ENCODE peak calls at places on chromosomes 16 and 17, in four cellular contexts. E is astrocyte of the spinal cord, G is esophagus muscularis mucosa, P is heart left ventricle. L is an unnamed sample.

GRCh38 chr17:65523411-65523810 is 38.0 kb downstream of the AXIN2 start:
- DNase-seq in E (peak), G (no peak), P (no peak), L (no peak)

GRCh38 chr17:1494203-1494602 is 1.7 kb upstream of the MYO1C start:
- DNase-seq in E (no peak), G (no peak), P (no peak), L (no peak)

GRCh38 chr17:76467366-76467765 is at the start of gene AANAT:
- DNase-seq in E (no peak), G (no peak), P (no peak), L (no peak)

GRCh38 chr17:28252436-28252835 is 66.6 kb upstream of the TMEM97 start:
- DNase-seq in E (peak), G (no peak), P (no peak), L (no peak)

GRCh38 chr17:46046957-46047356 is 47.9 kb downstream of the STH start:
- DNase-seq in E (no peak), G (no peak), P (no peak), L (no peak)

GRCh38 chr17:37708616-37709212 is 36.1 kb downstream of the HNF1B start:
- DNase-seq in E (peak), G (no peak), P (no peak), L (no peak)

GRCh38 chr17:7502987-7503386 is 18.8 kb downstream of the POLR2A start:
- DNase-seq in E (no peak), G (no peak), P (no peak), L (no peak)

GRCh38 chr17:39225974-39226683 is 384 bp upstream of the STAC2 start:
- DNase-seq in E (peak), G (no peak), P (peak), L (no peak)

GRCh38 chr17:80944326-80944725 is 47.3 kb upstream of the CHMP6 start:
- DNase-seq in E (no peak), G (no peak), P (peak), L (no peak)

GRCh38 chr16:68351991-68352431 is 41.2 kb downstream of the PRMT7 start:
- DNase-seq in E (no peak), G (no peak), P (no peak), L (no peak)

GRCh38 chr16:85420501-85421337 is 192.4 kb upstream of the GSE1 start:
- DNase-seq in E (peak), G (no peak), P (peak), L (no peak)

GRCh38 chr17:80948961-80949450 is 42.6 kb upstream of the CHMP6 start:
- DNase-seq in E (no peak), G (no peak), P (peak), L (no peak)

GRCh38 chr17:73155410-73156165 is 9.2 kb upstream of the SSTR2 start:
- DNase-seq in E (no peak), G (no peak), P (no peak), L (no peak)

GRCh38 chr16:78570409-78571141 is 471.1 kb downstream of the WWOX start:
- DNase-seq in E (no peak), G (no peak), P (no peak), L (no peak)

GRCh38 chr17:46092996-46093395 is 93.9 kb downstream of the STH start:
- DNase-seq in E (no peak), G (no peak), P (no peak), L (no peak)

GRCh38 chr16:19926449-19927390 is 42.1 kb upstream of the GPRC5B start:
- DNase-seq in E (peak), G (no peak), P (no peak), L (no peak)

GRCh38 chr17:21370430-21370829 is 5.7 kb upstream of the KCNJ12 start:
- DNase-seq in E (no peak), G (no peak), P (peak), L (no peak)

GRCh38 chr17:79888009-79888540 is 48.8 kb upstream of the CBX4 start:
- DNase-seq in E (no peak), G (no peak), P (no peak), L (no peak)

GRCh38 chr17:31510273-31511175 is 119.0 kb downstream of the RAB11FIP4 start:
- DNase-seq in E (no peak), G (no peak), P (peak), L (no peak)

GRCh38 chr17:948284-948852 is 31.2 kb downstream of the NXN start:
- DNase-seq in E (no peak), G (no peak), P (no peak), L (no peak)

GRCh38 chr17:19940722-19941464 is 36.7 kb downstream of the AKAP10 start:
- DNase-seq in E (peak), G (no peak), P (no peak), L (no peak)

GRCh38 chr17:32915108-32915700 is 12.7 kb upstream of the TMEM98 start:
- DNase-seq in E (no peak), G (peak), P (no peak), L (no peak)

GRCh38 chr16:51849715-51850114 is 697.2 kb downstream of the TOX3 start:
- DNase-seq in E (no peak), G (no peak), P (no peak), L (no peak)
- TF ChIP-seq CTCF in E (no peak), G (no peak), P (no peak), L (no peak)

GRCh38 chr17:72115789-72116520 is 4.9 kb upstream of the SOX9 start:
- DNase-seq in E (no peak), G (no peak), P (no peak), L (no peak)

GRCh38 chr17:72116692-72117469 is 3.9 kb upstream of the SOX9 start:
- DNase-seq in E (peak), G (no peak), P (peak), L (no peak)

GRCh38 chr17:72118588-72119279 is 2.1 kb upstream of the SOX9 start:
- DNase-seq in E (peak), G (no peak), P (peak), L (no peak)

GRCh38 chr17:72117748-72118587 is 2.9 kb upstream of the SOX9 start:
- DNase-seq in E (peak), G (no peak), P (no peak), L (no peak)

GRCh38 chr17:72117470-72117747 is 3.4 kb upstream of the SOX9 start:
- DNase-seq in E (no peak), G (no peak), P (no peak), L (no peak)
- H3K4me3 ChIP-seq in E (peak), G (peak), P (peak), L (peak)

DNA sequence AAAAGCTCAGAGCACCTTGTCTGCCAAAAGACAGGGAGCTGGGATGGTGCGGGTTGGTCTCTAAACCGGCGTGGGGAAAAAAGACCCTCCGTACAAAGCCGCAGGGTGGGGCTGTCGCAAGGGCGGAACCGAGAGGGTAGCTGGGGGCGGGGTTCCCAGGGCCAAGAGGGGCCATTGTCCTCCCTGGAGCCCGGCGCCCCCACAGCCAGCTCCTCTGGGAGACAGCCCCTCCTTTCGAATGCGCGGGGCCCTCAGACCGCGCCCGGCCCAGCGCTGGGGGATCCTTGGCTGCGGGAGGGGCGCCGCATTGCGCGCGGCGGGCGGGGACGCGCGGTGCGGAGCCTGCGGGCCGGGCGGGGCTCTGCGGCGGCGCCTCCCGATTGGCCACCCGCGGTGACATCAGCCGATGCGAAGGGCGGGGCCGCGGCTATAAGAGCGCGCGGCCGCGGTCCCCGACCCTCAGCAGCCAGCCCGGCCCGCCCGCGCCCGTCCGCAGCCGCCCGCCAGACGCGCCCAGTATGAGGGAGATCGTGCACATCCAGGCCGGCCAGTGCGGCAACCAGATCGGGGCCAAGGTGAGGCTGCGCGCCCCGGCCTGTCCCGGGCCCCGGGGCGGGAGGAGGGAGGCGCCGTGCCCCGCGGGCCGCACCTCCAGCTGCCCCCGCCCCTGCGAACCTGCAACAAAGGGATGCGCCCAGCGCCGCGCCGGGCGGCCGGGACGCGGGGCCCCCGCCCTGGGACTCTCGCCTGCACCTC is at the start of gene TUBB3:
- DNase-seq in E (peak), G (no peak), P (peak), L (no peak)
- TF ChIP-seq CTCF in E (no peak), G (no peak), P (no peak), L (no peak)

GRCh38 chr17:68399638-68400403 is 57.5 kb downstream of the WIPI1 start:
- DNase-seq in E (peak), G (peak), P (no peak), L (no peak)
- H3K4me3 ChIP-seq in E (no peak), G (no peak), P (no peak), L (no peak)

GRCh38 chr16:89357055-89357454 is 133.3 kb downstream of the ANKRD11 start:
- DNase-seq in E (no peak), G (no peak), P (no peak), L (no peak)

GRCh38 chr16:89359296-89360147 is 130.8 kb downstream of the ANKRD11 start:
- DNase-seq in E (peak), G (no peak), P (no peak), L (no peak)

GRCh38 chr16:89355686-89356085 is 134.7 kb downstream of the ANKRD11 start:
- DNase-seq in E (no peak), G (no peak), P (no peak), L (no peak)

GRCh38 chr16:89358030-89359005 is 132.0 kb downstream of the ANKRD11 start:
- DNase-seq in E (no peak), G (no peak), P (no peak), L (no peak)

GRCh38 chr16:89357460-89357859 is 132.9 kb downstream of the ANKRD11 start:
- DNase-seq in E (no peak), G (no peak), P (peak), L (no peak)
- TF ChIP-seq CTCF in E (no peak), G (no peak), P (no peak), L (no peak)

GRCh38 chr17:75077490-75078096 is 10.2 kb upstream of the SLC16A5 start:
- DNase-seq in E (peak), G (peak), P (peak), L (no peak)
- H3K4me3 ChIP-seq in E (no peak), G (peak), P (peak), L (peak)

DNA sequence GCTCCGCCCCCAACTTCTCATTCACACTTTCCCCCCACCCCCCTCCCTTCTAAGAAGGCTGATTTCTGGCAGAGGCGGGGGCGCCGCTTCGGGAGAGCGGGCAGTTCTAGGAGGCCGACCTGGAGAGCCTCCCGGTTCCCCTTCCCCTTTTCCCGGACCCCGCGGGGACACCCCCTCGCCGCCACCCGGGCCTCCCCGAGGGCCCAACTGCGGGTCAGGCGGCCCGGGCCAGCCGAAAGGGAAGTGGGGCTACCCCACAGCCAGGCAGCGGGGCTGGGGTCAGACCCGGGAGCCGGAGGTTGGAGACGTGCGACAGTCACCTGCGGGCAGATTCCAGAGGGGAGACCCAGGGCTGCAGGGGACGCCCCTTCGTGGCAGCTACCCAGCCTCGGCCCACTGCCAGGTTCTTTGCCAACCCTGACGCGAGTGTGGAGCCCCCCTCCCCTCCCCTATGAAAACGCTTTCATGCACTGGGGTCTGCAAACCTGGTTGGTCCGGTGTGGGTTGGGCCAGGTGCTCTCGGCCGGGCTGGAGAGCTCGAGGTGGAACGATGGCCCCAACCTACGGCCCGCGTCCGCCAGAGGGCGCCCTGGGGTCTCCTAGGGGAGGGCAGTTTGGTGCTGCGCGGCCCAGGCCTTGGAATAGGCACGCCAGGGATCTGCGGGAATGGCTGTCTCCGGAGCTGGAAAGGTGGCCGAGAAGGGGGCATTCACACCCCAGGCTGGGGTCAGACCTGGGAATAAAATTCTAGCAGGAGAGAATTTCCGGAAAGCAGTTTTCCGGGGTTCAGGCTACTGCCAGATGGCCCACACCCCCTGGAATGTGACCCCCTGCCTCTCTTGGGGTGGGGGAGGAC is 722 bp upstream of the SOCS3 start:
- DNase-seq in E (peak), G (peak), P (peak), L (no peak)
- TF ChIP-seq CTCF in E (peak), G (peak), P (peak), L (peak)

GRCh38 chr17:70172449-70172848 is 3.1 kb downstream of the KCNJ2 start:
- DNase-seq in E (no peak), G (no peak), P (no peak), L (no peak)

GRCh38 chr17:70169707-70170597 is 620 bp downstream of the KCNJ2 start:
- DNase-seq in E (peak), G (no peak), P (peak), L (no peak)

GRCh38 chr17:70172921-70173320 is 3.6 kb downstream of the KCNJ2 start:
- DNase-seq in E (peak), G (no peak), P (no peak), L (no peak)

GRCh38 chr17:70168979-70169706 is at the start of gene KCNJ2:
- DNase-seq in E (peak), G (peak), P (peak), L (no peak)

DNA sequence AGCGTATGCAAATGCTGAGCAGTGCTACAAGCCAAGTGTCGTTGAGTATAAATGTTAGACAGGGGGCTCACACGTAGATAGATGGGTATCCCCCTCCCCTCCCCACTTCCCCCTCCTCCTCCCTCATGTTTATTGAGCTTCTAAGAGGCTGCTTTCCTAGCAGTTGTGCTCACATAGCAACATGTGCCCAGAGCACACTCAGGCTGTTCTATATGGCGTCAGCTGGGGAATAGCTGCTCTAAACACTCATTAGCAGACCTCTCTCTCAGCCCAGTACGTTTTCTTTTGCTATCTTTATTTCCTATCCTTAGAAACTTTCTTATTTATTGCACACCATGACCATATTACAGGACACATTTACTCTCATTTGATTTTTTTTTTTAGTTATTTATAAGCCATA is 1.8 kb downstream of the KCNJ2 start:
- DNase-seq in E (no peak), G (no peak), P (no peak), L (no peak)
- H3K4me3 ChIP-seq in E (no peak), G (peak), P (peak), L (no peak)

GRCh38 chr16:585351-585750 is 4.5 kb upstream of the RAB40C start:
- DNase-seq in E (no peak), G (no peak), P (peak), L (no peak)
- TF ChIP-seq CTCF in E (no peak), G (no peak), P (no peak), L (no peak)

DNA sequence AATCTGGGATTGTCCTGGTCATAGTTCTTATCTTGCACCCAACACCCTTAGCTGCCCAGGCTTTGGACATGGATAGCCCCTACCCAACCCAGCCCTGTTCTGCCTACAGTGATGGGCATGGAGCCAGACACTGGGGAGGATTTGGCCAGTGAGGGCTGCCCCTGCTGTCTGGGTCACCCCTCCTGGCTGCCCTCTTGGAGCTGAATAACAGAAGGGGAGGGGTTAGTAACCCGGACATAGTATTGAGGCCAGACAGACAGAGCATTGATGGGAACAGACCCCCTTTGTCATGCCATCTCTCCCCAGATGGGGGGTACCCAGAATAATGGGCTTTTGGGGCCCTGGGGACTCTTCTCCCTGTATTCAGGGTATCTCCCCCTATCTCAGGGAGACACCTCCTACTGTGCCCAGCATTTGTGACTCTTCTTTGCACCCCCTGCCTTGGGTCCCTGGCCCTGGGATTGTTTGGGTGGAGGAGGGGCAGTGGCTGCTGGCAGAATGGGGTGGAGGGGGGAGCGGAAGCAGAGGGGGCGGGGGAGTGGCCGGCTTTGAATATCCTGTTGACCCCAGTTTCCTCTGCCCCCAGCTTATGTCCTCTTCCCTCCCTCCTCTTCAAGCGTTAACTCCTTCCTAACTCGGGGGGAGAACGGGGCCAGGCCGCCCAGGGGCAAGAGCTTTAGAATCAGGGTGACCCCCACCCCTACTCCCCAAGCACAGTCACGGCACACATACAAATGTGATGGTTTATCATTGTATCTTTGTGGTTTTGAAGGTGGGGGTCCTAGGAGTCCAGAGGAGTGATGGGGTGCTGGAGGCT is 17.0 kb downstream of the GJD3 start:
- DNase-seq in E (no peak), G (no peak), P (no peak), L (no peak)
- H3K4me3 ChIP-seq in E (no peak), G (peak), P (peak), L (no peak)